ENCODE peak calls at places on chromosomes 5 and 9, in five cellular contexts. One of them, this sample, is unnamed.

GRCh38 chr9:36543916-36544315 is 28.8 kb upstream of the MELK start:
- DNase-seq in vagina: no peak
- DNase-seq in colonic mucosa: no peak
- DNase-seq in AG04450: no peak
- DNase-seq in WERI-Rb-1: no peak
- DNase-seq in this sample: no peak

GRCh38 chr5:138565100-138565821 is 9.9 kb downstream of the HSPA9 start:
- DNase-seq in vagina: no peak
- DNase-seq in WERI-Rb-1: no peak
- DNase-seq in AG04450: no peak
- DNase-seq in colonic mucosa: no peak
- DNase-seq in this sample: no peak

GRCh38 chr5:39062530-39062929 is 11.7 kb downstream of the RICTOR start:
- DNase-seq in WERI-Rb-1: no peak
- DNase-seq in vagina: no peak
- DNase-seq in AG04450: no peak
- DNase-seq in colonic mucosa: no peak
- DNase-seq in this sample: no peak

GRCh38 chr9:132977626-132978450 is 656 bp upstream of the GFI1B start:
- DNase-seq in WERI-Rb-1: peak; percentile 91
- DNase-seq in colonic mucosa: peak; percentile 83
- DNase-seq in vagina: no peak
- DNase-seq in AG04450: no peak
- DNase-seq in this sample: peak; percentile 63

GRCh38 chr5:111863801-111864200 is 106.8 kb upstream of the NREP start:
- DNase-seq in AG04450: no peak
- DNase-seq in vagina: no peak
- DNase-seq in colonic mucosa: no peak
- DNase-seq in WERI-Rb-1: no peak
- DNase-seq in this sample: no peak

GRCh38 chr9:28001096-28001495 is 427.8 kb upstream of the C9orf72 start:
- DNase-seq in WERI-Rb-1: no peak
- DNase-seq in AG04450: no peak
- DNase-seq in vagina: no peak
- DNase-seq in colonic mucosa: no peak
- DNase-seq in this sample: no peak

GRCh38 chr9:135926402-135927194 is 19.3 kb upstream of the CAMSAP1 start:
- DNase-seq in colonic mucosa: no peak
- DNase-seq in WERI-Rb-1: no peak
- DNase-seq in vagina: no peak
- DNase-seq in AG04450: no peak
- DNase-seq in this sample: peak; percentile 87

GRCh38 chr9:89984214-89984613 is 379.4 kb downstream of the GADD45G start:
- DNase-seq in WERI-Rb-1: no peak
- DNase-seq in vagina: no peak
- DNase-seq in AG04450: no peak
- DNase-seq in colonic mucosa: no peak
- DNase-seq in this sample: no peak

GRCh38 chr9:87875839-87876545 is 6.7 kb upstream of the SPATA31E1 start:
- DNase-seq in colonic mucosa: peak; percentile 16
- DNase-seq in vagina: no peak
- DNase-seq in AG04450: no peak
- DNase-seq in WERI-Rb-1: no peak
- DNase-seq in this sample: no peak

GRCh38 chr9:130631331-130632080 is 32.9 kb upstream of the PRDM12 start:
- DNase-seq in vagina: no peak
- DNase-seq in AG04450: no peak
- DNase-seq in WERI-Rb-1: no peak
- DNase-seq in colonic mucosa: no peak
- DNase-seq in this sample: no peak

GRCh38 chr5:180600554-180601041 is 9.3 kb upstream of the SCGB3A1 start:
- DNase-seq in vagina: no peak
- DNase-seq in WERI-Rb-1: no peak
- DNase-seq in AG04450: no peak
- DNase-seq in colonic mucosa: no peak
- DNase-seq in this sample: peak; percentile 0

GRCh38 chr9:18459958-18460584 is 13.9 kb upstream of the ADAMTSL1 start:
- DNase-seq in AG04450: no peak
- DNase-seq in vagina: no peak
- DNase-seq in colonic mucosa: no peak
- DNase-seq in WERI-Rb-1: no peak
- DNase-seq in this sample: no peak

GRCh38 chr9:133767008-133767407 is 28.9 kb upstream of the SARDH start:
- DNase-seq in WERI-Rb-1: no peak
- DNase-seq in colonic mucosa: no peak
- DNase-seq in AG04450: no peak
- DNase-seq in vagina: no peak
- DNase-seq in this sample: no peak

GRCh38 chr5:173858675-173859121 is 29.5 kb upstream of the CPEB4 start:
- DNase-seq in WERI-Rb-1: no peak
- DNase-seq in colonic mucosa: peak; percentile 29
- DNase-seq in AG04450: no peak
- DNase-seq in vagina: no peak
- DNase-seq in this sample: no peak

GRCh38 chr9:107999011-107999410 is 509.4 kb upstream of the KLF4 start:
- DNase-seq in AG04450: no peak
- DNase-seq in WERI-Rb-1: no peak
- DNase-seq in vagina: no peak
- DNase-seq in colonic mucosa: no peak
- DNase-seq in this sample: no peak

GRCh38 chr9:13705913-13706312 is 426.4 kb upstream of the MPDZ start:
- DNase-seq in vagina: no peak
- DNase-seq in colonic mucosa: no peak
- DNase-seq in WERI-Rb-1: no peak
- DNase-seq in AG04450: no peak
- DNase-seq in this sample: no peak

GRCh38 chr5:132053483-132053882 is 7.0 kb upstream of the IL3 start:
- DNase-seq in WERI-Rb-1: no peak
- DNase-seq in vagina: peak; percentile 87
- DNase-seq in AG04450: no peak
- DNase-seq in colonic mucosa: no peak
- DNase-seq in this sample: no peak

GRCh38 chr5:125190232-125191051 is 444.0 kb upstream of the ZNF608 start:
- DNase-seq in vagina: no peak
- DNase-seq in WERI-Rb-1: no peak
- DNase-seq in colonic mucosa: no peak
- DNase-seq in AG04450: no peak
- DNase-seq in this sample: no peak

GRCh38 chr5:59673438-59674058 is 220.0 kb downstream of the PDE4D start:
- DNase-seq in colonic mucosa: no peak
- DNase-seq in vagina: no peak
- DNase-seq in AG04450: no peak
- DNase-seq in WERI-Rb-1: no peak
- DNase-seq in this sample: peak; percentile 9

GRCh38 chr9:16970321-16970720 is 99.9 kb upstream of the BNC2 start:
- DNase-seq in vagina: no peak
- DNase-seq in WERI-Rb-1: no peak
- DNase-seq in AG04450: no peak
- DNase-seq in colonic mucosa: no peak
- DNase-seq in this sample: no peak

GRCh38 chr5:123610665-123611406 is 98.9 kb downstream of the CSNK1G3 start:
- DNase-seq in vagina: no peak
- DNase-seq in WERI-Rb-1: no peak
- DNase-seq in AG04450: peak; percentile 36
- DNase-seq in colonic mucosa: peak; percentile 36
- DNase-seq in this sample: peak; percentile 55

GRCh38 chr9:137318976-137319375 is 16.9 kb upstream of the NRARP start:
- DNase-seq in colonic mucosa: no peak
- DNase-seq in vagina: no peak
- DNase-seq in WERI-Rb-1: peak; percentile 82
- DNase-seq in AG04450: no peak
- DNase-seq in this sample: no peak

GRCh38 chr5:98902733-98903132 is 26.1 kb downstream of the CHD1 start:
- DNase-seq in WERI-Rb-1: no peak
- DNase-seq in colonic mucosa: no peak
- DNase-seq in vagina: no peak
- DNase-seq in AG04450: no peak
- DNase-seq in this sample: no peak

GRCh38 chr5:56900858-56901578 is 8.4 kb upstream of the SETD9 start:
- DNase-seq in colonic mucosa: peak; percentile 46
- DNase-seq in vagina: no peak
- DNase-seq in AG04450: no peak
- DNase-seq in WERI-Rb-1: peak; percentile 17
- DNase-seq in this sample: peak; percentile 54

GRCh38 chr9:84917366-84918063 is 248.0 kb downstream of the NTRK2 start:
- DNase-seq in colonic mucosa: peak; percentile 75
- DNase-seq in WERI-Rb-1: no peak
- DNase-seq in vagina: no peak
- DNase-seq in AG04450: no peak
- DNase-seq in this sample: no peak

GRCh38 chr5:1310118-1310517 is 15.2 kb upstream of the TERT start:
- DNase-seq in vagina: no peak
- DNase-seq in colonic mucosa: no peak
- DNase-seq in AG04450: no peak
- DNase-seq in WERI-Rb-1: peak; percentile 6
- DNase-seq in this sample: no peak

DNA sequence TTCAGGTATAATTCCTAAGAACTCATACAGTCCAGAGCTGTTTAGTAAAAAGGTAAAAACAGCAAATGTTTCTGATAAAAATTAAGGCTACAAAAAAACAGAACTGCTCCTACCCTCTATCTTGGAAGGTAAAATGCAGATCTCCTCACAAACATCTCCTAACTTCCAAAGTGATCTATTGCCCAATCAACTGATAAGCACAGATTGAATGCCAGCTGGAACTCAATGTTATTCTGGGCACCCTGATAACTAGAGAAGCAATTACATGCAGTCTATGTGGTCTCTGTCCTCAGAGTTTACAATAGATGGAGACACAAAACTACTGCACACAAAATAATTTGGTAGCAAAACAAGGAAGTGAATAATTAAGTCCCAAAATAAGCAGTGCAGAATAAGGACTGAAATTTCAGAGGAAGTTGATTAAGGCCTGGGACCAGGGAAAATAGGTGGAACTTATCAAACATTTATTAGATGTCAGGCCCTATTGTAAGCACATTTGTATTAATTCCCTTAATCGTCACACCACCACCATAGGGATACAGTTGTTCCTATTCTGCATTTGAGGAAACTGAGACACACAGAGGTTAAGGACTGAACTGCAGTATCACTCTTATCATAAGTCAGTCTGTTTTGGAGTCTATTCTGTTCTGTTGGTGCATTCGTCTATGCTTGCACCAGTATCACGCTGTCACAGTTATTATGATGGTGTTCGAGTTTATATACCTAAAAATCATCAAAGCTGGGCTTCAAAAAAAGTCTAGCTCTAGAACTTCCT is 102.2 kb upstream of the TARS1 start:
- DNase-seq in WERI-Rb-1: no peak
- DNase-seq in AG04450: no peak
- DNase-seq in vagina: no peak
- DNase-seq in colonic mucosa: no peak
- DNase-seq in this sample: no peak
- TF ChIP-seq CTCF in WERI-Rb-1: no peak
- TF ChIP-seq CTCF in AG04450: no peak
- TF ChIP-seq CTCF in vagina: no peak
- TF ChIP-seq CTCF in colonic mucosa: no peak
- TF ChIP-seq CTCF in this sample: no peak

GRCh38 chr5:137016783-137017324 is 482.3 kb downstream of the SPOCK1 start:
- DNase-seq in colonic mucosa: no peak
- DNase-seq in AG04450: no peak
- DNase-seq in vagina: no peak
- DNase-seq in WERI-Rb-1: peak; percentile 29
- DNase-seq in this sample: no peak
- TF ChIP-seq CTCF in colonic mucosa: no peak
- TF ChIP-seq CTCF in AG04450: no peak
- TF ChIP-seq CTCF in vagina: no peak
- TF ChIP-seq CTCF in WERI-Rb-1: peak; percentile 21
- TF ChIP-seq CTCF in this sample: no peak

GRCh38 chr5:171309526-171310333 is 682 bp downstream of the TLX3 start:
- DNase-seq in vagina: no peak
- DNase-seq in AG04450: no peak
- DNase-seq in colonic mucosa: peak; percentile 43
- DNase-seq in WERI-Rb-1: no peak
- DNase-seq in this sample: peak; percentile 74
- TF ChIP-seq CTCF in vagina: no peak
- TF ChIP-seq CTCF in AG04450: peak; percentile 41
- TF ChIP-seq CTCF in colonic mucosa: peak; percentile 33
- TF ChIP-seq CTCF in WERI-Rb-1: peak; percentile 60
- TF ChIP-seq CTCF in this sample: peak; percentile 85

GRCh38 chr9:109652971-109653370 is 127.0 kb upstream of the PALM2AKAP2 start:
- DNase-seq in WERI-Rb-1: no peak
- DNase-seq in colonic mucosa: no peak
- DNase-seq in AG04450: no peak
- DNase-seq in vagina: no peak
- DNase-seq in this sample: peak; percentile 32
- TF ChIP-seq CTCF in WERI-Rb-1: peak; percentile 6
- TF ChIP-seq CTCF in colonic mucosa: no peak
- TF ChIP-seq CTCF in AG04450: peak; percentile 48
- TF ChIP-seq CTCF in vagina: no peak
- TF ChIP-seq CTCF in this sample: peak; percentile 15

GRCh38 chr5:134345996-134346395 is 21.0 kb downstream of the CDKL3 start:
- DNase-seq in vagina: no peak
- DNase-seq in WERI-Rb-1: no peak
- DNase-seq in colonic mucosa: no peak
- DNase-seq in AG04450: no peak
- DNase-seq in this sample: peak; percentile 45

DNA sequence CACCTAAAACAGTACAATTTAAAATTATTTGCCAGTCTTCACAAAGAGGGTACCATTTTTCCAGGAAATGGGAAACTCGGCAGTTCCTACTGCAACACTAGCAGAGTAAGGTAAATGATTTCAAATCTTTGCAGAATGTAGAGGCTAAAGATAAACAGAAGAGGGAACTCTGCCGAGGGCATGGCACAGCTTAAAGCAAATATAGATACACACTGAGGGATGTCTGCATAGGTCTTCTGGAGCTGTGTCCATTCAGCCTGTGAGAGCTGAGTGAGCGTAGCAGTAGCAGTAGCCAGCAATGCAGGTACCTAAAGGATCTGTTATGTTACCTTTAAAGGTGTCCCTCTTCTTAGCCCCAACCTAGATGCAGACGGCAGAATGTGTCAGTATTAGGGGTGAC is 17.5 kb downstream of the CDKL3 start:
- DNase-seq in WERI-Rb-1: no peak
- DNase-seq in AG04450: no peak
- DNase-seq in colonic mucosa: no peak
- DNase-seq in vagina: no peak
- DNase-seq in this sample: no peak
- TF ChIP-seq CTCF in WERI-Rb-1: no peak
- TF ChIP-seq CTCF in AG04450: no peak
- TF ChIP-seq CTCF in colonic mucosa: no peak
- TF ChIP-seq CTCF in vagina: no peak
- TF ChIP-seq CTCF in this sample: no peak

GRCh38 chr9:4850611-4851010 is 57.9 kb downstream of the RCL1 start:
- DNase-seq in colonic mucosa: no peak
- DNase-seq in WERI-Rb-1: no peak
- DNase-seq in AG04450: no peak
- DNase-seq in vagina: no peak
- DNase-seq in this sample: no peak

GRCh38 chr9:4857163-4857562 is 64.4 kb downstream of the RCL1 start:
- DNase-seq in vagina: no peak
- DNase-seq in colonic mucosa: no peak
- DNase-seq in AG04450: no peak
- DNase-seq in WERI-Rb-1: no peak
- DNase-seq in this sample: no peak

GRCh38 chr9:4852419-4852818 is 59.7 kb downstream of the RCL1 start:
- DNase-seq in AG04450: no peak
- DNase-seq in WERI-Rb-1: no peak
- DNase-seq in vagina: no peak
- DNase-seq in colonic mucosa: no peak
- DNase-seq in this sample: no peak

GRCh38 chr9:4855861-4856260 is 63.1 kb downstream of the RCL1 start:
- DNase-seq in colonic mucosa: no peak
- DNase-seq in WERI-Rb-1: no peak
- DNase-seq in vagina: no peak
- DNase-seq in AG04450: peak; percentile 51
- DNase-seq in this sample: no peak

GRCh38 chr9:4854191-4854590 is 61.4 kb downstream of the RCL1 start:
- DNase-seq in colonic mucosa: no peak
- DNase-seq in WERI-Rb-1: no peak
- DNase-seq in vagina: no peak
- DNase-seq in AG04450: no peak
- DNase-seq in this sample: no peak
- TF ChIP-seq CTCF in colonic mucosa: no peak
- TF ChIP-seq CTCF in WERI-Rb-1: no peak
- TF ChIP-seq CTCF in vagina: no peak
- TF ChIP-seq CTCF in AG04450: no peak
- TF ChIP-seq CTCF in this sample: no peak

This sample was measured in Calu3.